ENCODE peak calls at places on chromosomes 11 and 22, in six cellular contexts. J is HEK293T, O is ascending aorta, L is GM12891, Q is tibial nerve, I is adipocyte. T is an unnamed sample.

GRCh38 chr11:113888848-113889247 is 13.5 kb upstream of the USP28 start:
- DNase-seq in J (no peak), O (no peak), L (no peak), Q (no peak), I (no peak), T (no peak)

GRCh38 chr11:131748146-131749050 is 378.0 kb downstream of the NTM start:
- DNase-seq in J (peak), O (peak), L (peak), Q (peak), I (peak), T (peak)

GRCh38 chr11:66639066-66639813 is 737 bp downstream of the RBM4 start:
- DNase-seq in J (no peak), O (no peak), L (no peak), Q (no peak), I (peak), T (no peak)

GRCh38 chr11:133947298-133947905 is 9.4 kb downstream of the IGSF9B start:
- DNase-seq in J (peak), O (no peak), L (no peak), Q (no peak), I (peak), T (peak)

GRCh38 chr11:11978792-11979486 is 29.5 kb downstream of the DKK3 start:
- DNase-seq in J (no peak), O (peak), L (no peak), Q (peak), I (peak), T (no peak)

GRCh38 chr11:72352859-72353551 is 81.3 kb downstream of the CLPB start:
- DNase-seq in J (peak), O (no peak), L (peak), Q (no peak), I (peak), T (peak)

GRCh38 chr22:17232406-17232805 is 13.2 kb upstream of the ADA2 start:
- DNase-seq in J (no peak), O (no peak), L (no peak), Q (no peak), I (no peak), T (no peak)

GRCh38 chr11:67290801-67291200 is 1.7 kb downstream of the ANKRD13D start:
- DNase-seq in J (no peak), O (no peak), L (no peak), Q (no peak), I (no peak), T (no peak)

GRCh38 chr11:119309953-119310681 is 6.8 kb downstream of the MCAM start:
- DNase-seq in J (no peak), O (no peak), L (no peak), Q (no peak), I (no peak), T (no peak)

GRCh38 chr22:25692392-25692791 is 49.6 kb upstream of the MYO18B start:
- DNase-seq in J (no peak), O (no peak), L (no peak), Q (no peak), I (no peak), T (no peak)

GRCh38 chr11:27018902-27019544 is 21.6 kb upstream of the BBOX1 start:
- DNase-seq in J (no peak), O (no peak), L (no peak), Q (no peak), I (no peak), T (no peak)

GRCh38 chr11:2203440-2204259 is 32.0 kb upstream of the TH start:
- DNase-seq in J (no peak), O (peak), L (no peak), Q (no peak), I (no peak), T (no peak)

GRCh38 chr22:35568751-35569725 is 28.4 kb downstream of the RASD2 start:
- DNase-seq in J (no peak), O (no peak), L (no peak), Q (no peak), I (peak), T (no peak)

GRCh38 chr22:30705710-30706651 is 11.3 kb downstream of the OSBP2 start:
- DNase-seq in J (no peak), O (no peak), L (no peak), Q (no peak), I (peak), T (peak)

GRCh38 chr11:116261616-116262015 is 511.2 kb downstream of the BUD13 start:
- DNase-seq in J (no peak), O (no peak), L (no peak), Q (no peak), I (no peak), T (no peak)

GRCh38 chr11:76184551-76184993 is 21.7 kb downstream of the WNT11 start:
- DNase-seq in J (no peak), O (no peak), L (no peak), Q (no peak), I (peak), T (no peak)

GRCh38 chr11:46044601-46045000 is 76.7 kb downstream of the PHF21A start:
- DNase-seq in J (no peak), O (no peak), L (no peak), Q (no peak), I (no peak), T (no peak)

GRCh38 chr11:68044898-68045351 is 6.1 kb downstream of the TCIRG1 start:
- DNase-seq in J (no peak), O (no peak), L (no peak), Q (no peak), I (no peak), T (peak)

GRCh38 chr11:62370743-62371440 is 33.6 kb downstream of the ASRGL1 start:
- DNase-seq in J (no peak), O (peak), L (no peak), Q (no peak), I (no peak), T (no peak)

GRCh38 chr11:299951-300735 is 817 bp upstream of the IFITM5 start:
- DNase-seq in J (no peak), O (no peak), L (no peak), Q (no peak), I (no peak), T (peak)

GRCh38 chr11:58963551-58964075 is 24.3 kb downstream of the GLYATL1 start:
- DNase-seq in J (no peak), O (no peak), L (no peak), Q (no peak), I (peak), T (no peak)

GRCh38 chr22:20887375-20887774 is 28.6 kb downstream of the SNAP29 start:
- DNase-seq in J (no peak), O (no peak), L (no peak), Q (no peak), I (no peak), T (no peak)

GRCh38 chr22:48779661-48780596 is 1047.7 kb downstream of the BRD1 start:
- DNase-seq in J (no peak), O (no peak), L (no peak), Q (peak), I (no peak), T (no peak)

GRCh38 chr22:45265546-45265945 is 19.2 kb upstream of the UPK3A start:
- DNase-seq in J (no peak), O (no peak), L (no peak), Q (no peak), I (no peak), T (no peak)

GRCh38 chr22:45413368-45414211 is at the start of the genes RIBC2 and SMC1B:
- DNase-seq in J (peak), O (peak), L (peak), Q (peak), I (peak), T (peak)

GRCh38 chr22:27116295-27116694 is 458.9 kb downstream of the MIAT start:
- DNase-seq in J (no peak), O (no peak), L (no peak), Q (no peak), I (no peak), T (no peak)

GRCh38 chr11:88104408-88104807 is 70.8 kb downstream of the RAB38 start:
- DNase-seq in J (no peak), O (no peak), L (no peak), Q (no peak), I (no peak), T (no peak)

GRCh38 chr11:68008381-68009337 is 1.5 kb upstream of the ALDH3B1 start:
- DNase-seq in J (no peak), O (no peak), L (no peak), Q (no peak), I (no peak), T (no peak)

GRCh38 chr11:83070044-83070877 is 1.4 kb downstream of the RAB30 start:
- DNase-seq in J (no peak), O (no peak), L (no peak), Q (no peak), I (peak), T (no peak)

GRCh38 chr22:35904332-35904692 is 124.3 kb downstream of the RBFOX2 start:
- DNase-seq in J (no peak), O (no peak), L (no peak), Q (no peak), I (no peak), T (no peak)

GRCh38 chr11:76667271-76667818 is 3.2 kb downstream of the LRRC32 start:
- DNase-seq in J (no peak), O (no peak), L (no peak), Q (no peak), I (no peak), T (no peak)